ENCODE peak calls at places on chromosome 10, in eight cellular contexts. One of them, this sample, is unnamed.

GRCh38 chr10:9707205-9707604 is 1310.5 kb upstream of the CELF2 start:
- DNase-seq in stimulated activated CD4-positive, alpha-beta T cell treated with anti-CD3 and anti-CD28 coated beads, Interleukin-1b, Interleukin-23, amount 100 ng/mL, for 24 hours: no peak
- DNase-seq in HS-27A: no peak
- DNase-seq in HFF-Myc: no peak
- DNase-seq in PC-9: no peak
- DNase-seq in naive thymus-derived CD8-positive, alpha-beta T cell: no peak
- DNase-seq in stimulated activated CD8-positive, alpha-beta memory T cell treated with anti-CD3 and anti-CD28 coated beads, Interleukin-7, amount 100 ng/mL, for 24 hours: no peak
- DNase-seq in activated CD4-positive, alpha-beta T cell treated with anti-CD3 and anti-CD28 coated beads, Interleukin-2, amount 50 U/mL, for 48 hours: no peak
- DNase-seq in this sample: no peak

GRCh38 chr10:72425133-72425532 is 70.4 kb upstream of the DNAJB12 start:
- DNase-seq in HS-27A: no peak
- DNase-seq in stimulated activated CD8-positive, alpha-beta memory T cell treated with anti-CD3 and anti-CD28 coated beads, Interleukin-7, amount 100 ng/mL, for 24 hours: no peak
- DNase-seq in stimulated activated CD4-positive, alpha-beta T cell treated with anti-CD3 and anti-CD28 coated beads, Interleukin-1b, Interleukin-23, amount 100 ng/mL, for 24 hours: no peak
- DNase-seq in PC-9: no peak
- DNase-seq in naive thymus-derived CD8-positive, alpha-beta T cell: no peak
- DNase-seq in activated CD4-positive, alpha-beta T cell treated with anti-CD3 and anti-CD28 coated beads, Interleukin-2, amount 50 U/mL, for 48 hours: no peak
- DNase-seq in HFF-Myc: no peak
- DNase-seq in this sample: no peak

GRCh38 chr10:83518779-83519178 is 620.5 kb upstream of the GHITM start:
- DNase-seq in stimulated activated CD4-positive, alpha-beta T cell treated with anti-CD3 and anti-CD28 coated beads, Interleukin-1b, Interleukin-23, amount 100 ng/mL, for 24 hours: no peak
- DNase-seq in activated CD4-positive, alpha-beta T cell treated with anti-CD3 and anti-CD28 coated beads, Interleukin-2, amount 50 U/mL, for 48 hours: no peak
- DNase-seq in PC-9: no peak
- DNase-seq in stimulated activated CD8-positive, alpha-beta memory T cell treated with anti-CD3 and anti-CD28 coated beads, Interleukin-7, amount 100 ng/mL, for 24 hours: no peak
- DNase-seq in HS-27A: no peak
- DNase-seq in HFF-Myc: no peak
- DNase-seq in naive thymus-derived CD8-positive, alpha-beta T cell: no peak
- DNase-seq in this sample: no peak

GRCh38 chr10:125802739-125803138 is 20.3 kb downstream of the UROS start:
- DNase-seq in stimulated activated CD4-positive, alpha-beta T cell treated with anti-CD3 and anti-CD28 coated beads, Interleukin-1b, Interleukin-23, amount 100 ng/mL, for 24 hours: no peak
- DNase-seq in stimulated activated CD8-positive, alpha-beta memory T cell treated with anti-CD3 and anti-CD28 coated beads, Interleukin-7, amount 100 ng/mL, for 24 hours: no peak
- DNase-seq in naive thymus-derived CD8-positive, alpha-beta T cell: no peak
- DNase-seq in HS-27A: no peak
- DNase-seq in HFF-Myc: no peak
- DNase-seq in PC-9: no peak
- DNase-seq in activated CD4-positive, alpha-beta T cell treated with anti-CD3 and anti-CD28 coated beads, Interleukin-2, amount 50 U/mL, for 48 hours: no peak
- DNase-seq in this sample: no peak

GRCh38 chr10:116836087-116836486 is 13.2 kb upstream of the ENO4 start:
- DNase-seq in stimulated activated CD4-positive, alpha-beta T cell treated with anti-CD3 and anti-CD28 coated beads, Interleukin-1b, Interleukin-23, amount 100 ng/mL, for 24 hours: no peak
- DNase-seq in naive thymus-derived CD8-positive, alpha-beta T cell: no peak
- DNase-seq in HS-27A: no peak
- DNase-seq in activated CD4-positive, alpha-beta T cell treated with anti-CD3 and anti-CD28 coated beads, Interleukin-2, amount 50 U/mL, for 48 hours: no peak
- DNase-seq in stimulated activated CD8-positive, alpha-beta memory T cell treated with anti-CD3 and anti-CD28 coated beads, Interleukin-7, amount 100 ng/mL, for 24 hours: no peak
- DNase-seq in HFF-Myc: no peak
- DNase-seq in PC-9: no peak
- DNase-seq in this sample: no peak

GRCh38 chr10:128694532-128694931 is 568.3 kb upstream of the MKI67 start:
- DNase-seq in stimulated activated CD4-positive, alpha-beta T cell treated with anti-CD3 and anti-CD28 coated beads, Interleukin-1b, Interleukin-23, amount 100 ng/mL, for 24 hours: no peak
- DNase-seq in naive thymus-derived CD8-positive, alpha-beta T cell: no peak
- DNase-seq in HFF-Myc: no peak
- DNase-seq in HS-27A: no peak
- DNase-seq in PC-9: no peak
- DNase-seq in stimulated activated CD8-positive, alpha-beta memory T cell treated with anti-CD3 and anti-CD28 coated beads, Interleukin-7, amount 100 ng/mL, for 24 hours: no peak
- DNase-seq in activated CD4-positive, alpha-beta T cell treated with anti-CD3 and anti-CD28 coated beads, Interleukin-2, amount 50 U/mL, for 48 hours: no peak
- DNase-seq in this sample: no peak

GRCh38 chr10:14414901-14415300 is 84.2 kb upstream of the FRMD4A start:
- DNase-seq in stimulated activated CD4-positive, alpha-beta T cell treated with anti-CD3 and anti-CD28 coated beads, Interleukin-1b, Interleukin-23, amount 100 ng/mL, for 24 hours: no peak
- DNase-seq in PC-9: no peak
- DNase-seq in HS-27A: no peak
- DNase-seq in HFF-Myc: no peak
- DNase-seq in activated CD4-positive, alpha-beta T cell treated with anti-CD3 and anti-CD28 coated beads, Interleukin-2, amount 50 U/mL, for 48 hours: no peak
- DNase-seq in naive thymus-derived CD8-positive, alpha-beta T cell: no peak
- DNase-seq in stimulated activated CD8-positive, alpha-beta memory T cell treated with anti-CD3 and anti-CD28 coated beads, Interleukin-7, amount 100 ng/mL, for 24 hours: no peak
- DNase-seq in this sample: no peak

GRCh38 chr10:33157108-33157507 is 177.4 kb downstream of the NRP1 start:
- DNase-seq in stimulated activated CD8-positive, alpha-beta memory T cell treated with anti-CD3 and anti-CD28 coated beads, Interleukin-7, amount 100 ng/mL, for 24 hours: no peak
- DNase-seq in HFF-Myc: no peak
- DNase-seq in PC-9: no peak
- DNase-seq in activated CD4-positive, alpha-beta T cell treated with anti-CD3 and anti-CD28 coated beads, Interleukin-2, amount 50 U/mL, for 48 hours: no peak
- DNase-seq in naive thymus-derived CD8-positive, alpha-beta T cell: no peak
- DNase-seq in stimulated activated CD4-positive, alpha-beta T cell treated with anti-CD3 and anti-CD28 coated beads, Interleukin-1b, Interleukin-23, amount 100 ng/mL, for 24 hours: no peak
- DNase-seq in HS-27A: peak; percentile 36
- DNase-seq in this sample: no peak

GRCh38 chr10:124494050-124494807 is 32.6 kb downstream of the LHPP start:
- DNase-seq in HFF-Myc: no peak
- DNase-seq in stimulated activated CD8-positive, alpha-beta memory T cell treated with anti-CD3 and anti-CD28 coated beads, Interleukin-7, amount 100 ng/mL, for 24 hours: no peak
- DNase-seq in PC-9: no peak
- DNase-seq in HS-27A: no peak
- DNase-seq in naive thymus-derived CD8-positive, alpha-beta T cell: no peak
- DNase-seq in activated CD4-positive, alpha-beta T cell treated with anti-CD3 and anti-CD28 coated beads, Interleukin-2, amount 50 U/mL, for 48 hours: no peak
- DNase-seq in stimulated activated CD4-positive, alpha-beta T cell treated with anti-CD3 and anti-CD28 coated beads, Interleukin-1b, Interleukin-23, amount 100 ng/mL, for 24 hours: no peak
- DNase-seq in this sample: no peak

GRCh38 chr10:103265712-103266329 is 11.1 kb upstream of the INA start:
- DNase-seq in naive thymus-derived CD8-positive, alpha-beta T cell: peak; percentile 67
- DNase-seq in HFF-Myc: no peak
- DNase-seq in PC-9: no peak
- DNase-seq in stimulated activated CD4-positive, alpha-beta T cell treated with anti-CD3 and anti-CD28 coated beads, Interleukin-1b, Interleukin-23, amount 100 ng/mL, for 24 hours: peak; percentile 13
- DNase-seq in stimulated activated CD8-positive, alpha-beta memory T cell treated with anti-CD3 and anti-CD28 coated beads, Interleukin-7, amount 100 ng/mL, for 24 hours: no peak
- DNase-seq in activated CD4-positive, alpha-beta T cell treated with anti-CD3 and anti-CD28 coated beads, Interleukin-2, amount 50 U/mL, for 48 hours: peak; percentile 52
- DNase-seq in HS-27A: no peak
- DNase-seq in this sample: no peak

GRCh38 chr10:98170249-98171117 is 36.0 kb downstream of the R3HCC1L start:
- DNase-seq in activated CD4-positive, alpha-beta T cell treated with anti-CD3 and anti-CD28 coated beads, Interleukin-2, amount 50 U/mL, for 48 hours: peak; percentile 24
- DNase-seq in HS-27A: no peak
- DNase-seq in PC-9: peak; percentile 27
- DNase-seq in HFF-Myc: peak; percentile 33
- DNase-seq in stimulated activated CD8-positive, alpha-beta memory T cell treated with anti-CD3 and anti-CD28 coated beads, Interleukin-7, amount 100 ng/mL, for 24 hours: no peak
- DNase-seq in stimulated activated CD4-positive, alpha-beta T cell treated with anti-CD3 and anti-CD28 coated beads, Interleukin-1b, Interleukin-23, amount 100 ng/mL, for 24 hours: no peak
- DNase-seq in naive thymus-derived CD8-positive, alpha-beta T cell: no peak
- DNase-seq in this sample: peak; percentile 14

GRCh38 chr10:73159038-73159648 is 8.7 kb downstream of the ECD start:
- DNase-seq in stimulated activated CD4-positive, alpha-beta T cell treated with anti-CD3 and anti-CD28 coated beads, Interleukin-1b, Interleukin-23, amount 100 ng/mL, for 24 hours: peak; percentile 13
- DNase-seq in activated CD4-positive, alpha-beta T cell treated with anti-CD3 and anti-CD28 coated beads, Interleukin-2, amount 50 U/mL, for 48 hours: peak; percentile 66
- DNase-seq in stimulated activated CD8-positive, alpha-beta memory T cell treated with anti-CD3 and anti-CD28 coated beads, Interleukin-7, amount 100 ng/mL, for 24 hours: no peak
- DNase-seq in naive thymus-derived CD8-positive, alpha-beta T cell: peak; percentile 78
- DNase-seq in PC-9: peak; percentile 38
- DNase-seq in HS-27A: no peak
- DNase-seq in HFF-Myc: no peak
- DNase-seq in this sample: peak; percentile 62

GRCh38 chr10:49108656-49109055 is 6.7 kb downstream of the VSTM4 start:
- DNase-seq in PC-9: no peak
- DNase-seq in stimulated activated CD8-positive, alpha-beta memory T cell treated with anti-CD3 and anti-CD28 coated beads, Interleukin-7, amount 100 ng/mL, for 24 hours: no peak
- DNase-seq in activated CD4-positive, alpha-beta T cell treated with anti-CD3 and anti-CD28 coated beads, Interleukin-2, amount 50 U/mL, for 48 hours: no peak
- DNase-seq in stimulated activated CD4-positive, alpha-beta T cell treated with anti-CD3 and anti-CD28 coated beads, Interleukin-1b, Interleukin-23, amount 100 ng/mL, for 24 hours: no peak
- DNase-seq in naive thymus-derived CD8-positive, alpha-beta T cell: no peak
- DNase-seq in HS-27A: no peak
- DNase-seq in HFF-Myc: no peak
- DNase-seq in this sample: peak; percentile 5

GRCh38 chr10:91406322-91406721 is 3.8 kb upstream of the HECTD2 start:
- DNase-seq in HS-27A: no peak
- DNase-seq in stimulated activated CD8-positive, alpha-beta memory T cell treated with anti-CD3 and anti-CD28 coated beads, Interleukin-7, amount 100 ng/mL, for 24 hours: no peak
- DNase-seq in naive thymus-derived CD8-positive, alpha-beta T cell: no peak
- DNase-seq in HFF-Myc: no peak
- DNase-seq in PC-9: no peak
- DNase-seq in activated CD4-positive, alpha-beta T cell treated with anti-CD3 and anti-CD28 coated beads, Interleukin-2, amount 50 U/mL, for 48 hours: no peak
- DNase-seq in stimulated activated CD4-positive, alpha-beta T cell treated with anti-CD3 and anti-CD28 coated beads, Interleukin-1b, Interleukin-23, amount 100 ng/mL, for 24 hours: no peak
- DNase-seq in this sample: no peak

GRCh38 chr10:109245821-109246220 is 677.5 kb downstream of the XPNPEP1 start:
- DNase-seq in HFF-Myc: no peak
- DNase-seq in activated CD4-positive, alpha-beta T cell treated with anti-CD3 and anti-CD28 coated beads, Interleukin-2, amount 50 U/mL, for 48 hours: no peak
- DNase-seq in HS-27A: no peak
- DNase-seq in stimulated activated CD4-positive, alpha-beta T cell treated with anti-CD3 and anti-CD28 coated beads, Interleukin-1b, Interleukin-23, amount 100 ng/mL, for 24 hours: no peak
- DNase-seq in stimulated activated CD8-positive, alpha-beta memory T cell treated with anti-CD3 and anti-CD28 coated beads, Interleukin-7, amount 100 ng/mL, for 24 hours: no peak
- DNase-seq in naive thymus-derived CD8-positive, alpha-beta T cell: no peak
- DNase-seq in PC-9: no peak
- DNase-seq in this sample: no peak

GRCh38 chr10:64648915-64649314 is 1127.7 kb downstream of the REEP3 start:
- DNase-seq in stimulated activated CD4-positive, alpha-beta T cell treated with anti-CD3 and anti-CD28 coated beads, Interleukin-1b, Interleukin-23, amount 100 ng/mL, for 24 hours: no peak
- DNase-seq in PC-9: no peak
- DNase-seq in stimulated activated CD8-positive, alpha-beta memory T cell treated with anti-CD3 and anti-CD28 coated beads, Interleukin-7, amount 100 ng/mL, for 24 hours: no peak
- DNase-seq in activated CD4-positive, alpha-beta T cell treated with anti-CD3 and anti-CD28 coated beads, Interleukin-2, amount 50 U/mL, for 48 hours: no peak
- DNase-seq in HFF-Myc: no peak
- DNase-seq in HS-27A: no peak
- DNase-seq in naive thymus-derived CD8-positive, alpha-beta T cell: no peak
- DNase-seq in this sample: no peak

GRCh38 chr10:98316156-98316555 is 48.2 kb upstream of the LOXL4 start:
- DNase-seq in HFF-Myc: no peak
- DNase-seq in stimulated activated CD4-positive, alpha-beta T cell treated with anti-CD3 and anti-CD28 coated beads, Interleukin-1b, Interleukin-23, amount 100 ng/mL, for 24 hours: no peak
- DNase-seq in HS-27A: no peak
- DNase-seq in naive thymus-derived CD8-positive, alpha-beta T cell: no peak
- DNase-seq in stimulated activated CD8-positive, alpha-beta memory T cell treated with anti-CD3 and anti-CD28 coated beads, Interleukin-7, amount 100 ng/mL, for 24 hours: no peak
- DNase-seq in PC-9: no peak
- DNase-seq in activated CD4-positive, alpha-beta T cell treated with anti-CD3 and anti-CD28 coated beads, Interleukin-2, amount 50 U/mL, for 48 hours: no peak
- DNase-seq in this sample: no peak

GRCh38 chr10:3418041-3418760 is 245.6 kb upstream of the PITRM1 start:
- DNase-seq in HFF-Myc: no peak
- DNase-seq in stimulated activated CD8-positive, alpha-beta memory T cell treated with anti-CD3 and anti-CD28 coated beads, Interleukin-7, amount 100 ng/mL, for 24 hours: no peak
- DNase-seq in stimulated activated CD4-positive, alpha-beta T cell treated with anti-CD3 and anti-CD28 coated beads, Interleukin-1b, Interleukin-23, amount 100 ng/mL, for 24 hours: no peak
- DNase-seq in PC-9: no peak
- DNase-seq in naive thymus-derived CD8-positive, alpha-beta T cell: no peak
- DNase-seq in HS-27A: no peak
- DNase-seq in activated CD4-positive, alpha-beta T cell treated with anti-CD3 and anti-CD28 coated beads, Interleukin-2, amount 50 U/mL, for 48 hours: no peak
- DNase-seq in this sample: no peak

GRCh38 chr10:33327750-33328149 is 6.7 kb downstream of the NRP1 start:
- DNase-seq in HS-27A: no peak
- DNase-seq in stimulated activated CD4-positive, alpha-beta T cell treated with anti-CD3 and anti-CD28 coated beads, Interleukin-1b, Interleukin-23, amount 100 ng/mL, for 24 hours: no peak
- DNase-seq in PC-9: no peak
- DNase-seq in activated CD4-positive, alpha-beta T cell treated with anti-CD3 and anti-CD28 coated beads, Interleukin-2, amount 50 U/mL, for 48 hours: no peak
- DNase-seq in HFF-Myc: no peak
- DNase-seq in stimulated activated CD8-positive, alpha-beta memory T cell treated with anti-CD3 and anti-CD28 coated beads, Interleukin-7, amount 100 ng/mL, for 24 hours: no peak
- DNase-seq in naive thymus-derived CD8-positive, alpha-beta T cell: no peak
- DNase-seq in this sample: no peak

GRCh38 chr10:112821042-112821441 is 129.0 kb upstream of the TCF7L2 start:
- DNase-seq in HS-27A: no peak
- DNase-seq in PC-9: no peak
- DNase-seq in stimulated activated CD8-positive, alpha-beta memory T cell treated with anti-CD3 and anti-CD28 coated beads, Interleukin-7, amount 100 ng/mL, for 24 hours: no peak
- DNase-seq in HFF-Myc: no peak
- DNase-seq in activated CD4-positive, alpha-beta T cell treated with anti-CD3 and anti-CD28 coated beads, Interleukin-2, amount 50 U/mL, for 48 hours: no peak
- DNase-seq in naive thymus-derived CD8-positive, alpha-beta T cell: no peak
- DNase-seq in stimulated activated CD4-positive, alpha-beta T cell treated with anti-CD3 and anti-CD28 coated beads, Interleukin-1b, Interleukin-23, amount 100 ng/mL, for 24 hours: no peak
- DNase-seq in this sample: no peak

GRCh38 chr10:119282446-119282845 is 75.1 kb downstream of the GRK5 start:
- DNase-seq in activated CD4-positive, alpha-beta T cell treated with anti-CD3 and anti-CD28 coated beads, Interleukin-2, amount 50 U/mL, for 48 hours: no peak
- DNase-seq in stimulated activated CD4-positive, alpha-beta T cell treated with anti-CD3 and anti-CD28 coated beads, Interleukin-1b, Interleukin-23, amount 100 ng/mL, for 24 hours: no peak
- DNase-seq in naive thymus-derived CD8-positive, alpha-beta T cell: no peak
- DNase-seq in HFF-Myc: no peak
- DNase-seq in stimulated activated CD8-positive, alpha-beta memory T cell treated with anti-CD3 and anti-CD28 coated beads, Interleukin-7, amount 100 ng/mL, for 24 hours: no peak
- DNase-seq in PC-9: no peak
- DNase-seq in HS-27A: no peak
- DNase-seq in this sample: no peak

GRCh38 chr10:44619975-44620374 is 235.1 kb upstream of the CXCL12 start:
- DNase-seq in activated CD4-positive, alpha-beta T cell treated with anti-CD3 and anti-CD28 coated beads, Interleukin-2, amount 50 U/mL, for 48 hours: no peak
- DNase-seq in naive thymus-derived CD8-positive, alpha-beta T cell: no peak
- DNase-seq in HS-27A: no peak
- DNase-seq in stimulated activated CD4-positive, alpha-beta T cell treated with anti-CD3 and anti-CD28 coated beads, Interleukin-1b, Interleukin-23, amount 100 ng/mL, for 24 hours: no peak
- DNase-seq in PC-9: no peak
- DNase-seq in HFF-Myc: no peak
- DNase-seq in stimulated activated CD8-positive, alpha-beta memory T cell treated with anti-CD3 and anti-CD28 coated beads, Interleukin-7, amount 100 ng/mL, for 24 hours: no peak
- DNase-seq in this sample: no peak

GRCh38 chr10:70052462-70053211 is at the start of gene MACROH2A2:
- DNase-seq in PC-9: no peak
- DNase-seq in stimulated activated CD8-positive, alpha-beta memory T cell treated with anti-CD3 and anti-CD28 coated beads, Interleukin-7, amount 100 ng/mL, for 24 hours: no peak
- DNase-seq in HS-27A: no peak
- DNase-seq in activated CD4-positive, alpha-beta T cell treated with anti-CD3 and anti-CD28 coated beads, Interleukin-2, amount 50 U/mL, for 48 hours: peak; percentile 49
- DNase-seq in naive thymus-derived CD8-positive, alpha-beta T cell: no peak
- DNase-seq in HFF-Myc: no peak
- DNase-seq in stimulated activated CD4-positive, alpha-beta T cell treated with anti-CD3 and anti-CD28 coated beads, Interleukin-1b, Interleukin-23, amount 100 ng/mL, for 24 hours: no peak
- DNase-seq in this sample: no peak

GRCh38 chr10:27679996-27680395 is 65.6 kb downstream of the MKX start:
- DNase-seq in naive thymus-derived CD8-positive, alpha-beta T cell: no peak
- DNase-seq in PC-9: no peak
- DNase-seq in HFF-Myc: no peak
- DNase-seq in stimulated activated CD4-positive, alpha-beta T cell treated with anti-CD3 and anti-CD28 coated beads, Interleukin-1b, Interleukin-23, amount 100 ng/mL, for 24 hours: no peak
- DNase-seq in HS-27A: no peak
- DNase-seq in activated CD4-positive, alpha-beta T cell treated with anti-CD3 and anti-CD28 coated beads, Interleukin-2, amount 50 U/mL, for 48 hours: no peak
- DNase-seq in stimulated activated CD8-positive, alpha-beta memory T cell treated with anti-CD3 and anti-CD28 coated beads, Interleukin-7, amount 100 ng/mL, for 24 hours: no peak
- DNase-seq in this sample: no peak

GRCh38 chr10:131803863-131804425 is 96.9 kb upstream of the PPP2R2D start:
- DNase-seq in PC-9: no peak
- DNase-seq in activated CD4-positive, alpha-beta T cell treated with anti-CD3 and anti-CD28 coated beads, Interleukin-2, amount 50 U/mL, for 48 hours: no peak
- DNase-seq in HFF-Myc: no peak
- DNase-seq in stimulated activated CD4-positive, alpha-beta T cell treated with anti-CD3 and anti-CD28 coated beads, Interleukin-1b, Interleukin-23, amount 100 ng/mL, for 24 hours: no peak
- DNase-seq in stimulated activated CD8-positive, alpha-beta memory T cell treated with anti-CD3 and anti-CD28 coated beads, Interleukin-7, amount 100 ng/mL, for 24 hours: no peak
- DNase-seq in HS-27A: no peak
- DNase-seq in naive thymus-derived CD8-positive, alpha-beta T cell: no peak
- DNase-seq in this sample: no peak

GRCh38 chr10:48903151-48903550 is 36.5 kb downstream of the LRRC18 start:
- DNase-seq in activated CD4-positive, alpha-beta T cell treated with anti-CD3 and anti-CD28 coated beads, Interleukin-2, amount 50 U/mL, for 48 hours: no peak
- DNase-seq in HS-27A: no peak
- DNase-seq in PC-9: no peak
- DNase-seq in stimulated activated CD8-positive, alpha-beta memory T cell treated with anti-CD3 and anti-CD28 coated beads, Interleukin-7, amount 100 ng/mL, for 24 hours: no peak
- DNase-seq in stimulated activated CD4-positive, alpha-beta T cell treated with anti-CD3 and anti-CD28 coated beads, Interleukin-1b, Interleukin-23, amount 100 ng/mL, for 24 hours: no peak
- DNase-seq in HFF-Myc: no peak
- DNase-seq in naive thymus-derived CD8-positive, alpha-beta T cell: no peak
- DNase-seq in this sample: no peak

GRCh38 chr10:94218496-94219183 is 144.1 kb downstream of the NOC3L start:
- DNase-seq in naive thymus-derived CD8-positive, alpha-beta T cell: no peak
- DNase-seq in PC-9: no peak
- DNase-seq in HFF-Myc: no peak
- DNase-seq in HS-27A: no peak
- DNase-seq in stimulated activated CD8-positive, alpha-beta memory T cell treated with anti-CD3 and anti-CD28 coated beads, Interleukin-7, amount 100 ng/mL, for 24 hours: no peak
- DNase-seq in stimulated activated CD4-positive, alpha-beta T cell treated with anti-CD3 and anti-CD28 coated beads, Interleukin-1b, Interleukin-23, amount 100 ng/mL, for 24 hours: no peak
- DNase-seq in activated CD4-positive, alpha-beta T cell treated with anti-CD3 and anti-CD28 coated beads, Interleukin-2, amount 50 U/mL, for 48 hours: no peak
- DNase-seq in this sample: no peak

GRCh38 chr10:110392860-110393732 is 88.4 kb upstream of the SMNDC1 start:
- DNase-seq in PC-9: no peak
- DNase-seq in activated CD4-positive, alpha-beta T cell treated with anti-CD3 and anti-CD28 coated beads, Interleukin-2, amount 50 U/mL, for 48 hours: no peak
- DNase-seq in stimulated activated CD4-positive, alpha-beta T cell treated with anti-CD3 and anti-CD28 coated beads, Interleukin-1b, Interleukin-23, amount 100 ng/mL, for 24 hours: no peak
- DNase-seq in HFF-Myc: peak; percentile 42
- DNase-seq in stimulated activated CD8-positive, alpha-beta memory T cell treated with anti-CD3 and anti-CD28 coated beads, Interleukin-7, amount 100 ng/mL, for 24 hours: no peak
- DNase-seq in HS-27A: no peak
- DNase-seq in naive thymus-derived CD8-positive, alpha-beta T cell: no peak
- DNase-seq in this sample: no peak

GRCh38 chr10:3783313-3783689 is 1.7 kb downstream of the KLF6 start:
- DNase-seq in PC-9: peak; percentile 43
- DNase-seq in HS-27A: no peak
- DNase-seq in HFF-Myc: no peak
- DNase-seq in naive thymus-derived CD8-positive, alpha-beta T cell: peak; percentile 86
- DNase-seq in stimulated activated CD8-positive, alpha-beta memory T cell treated with anti-CD3 and anti-CD28 coated beads, Interleukin-7, amount 100 ng/mL, for 24 hours: no peak
- DNase-seq in activated CD4-positive, alpha-beta T cell treated with anti-CD3 and anti-CD28 coated beads, Interleukin-2, amount 50 U/mL, for 48 hours: peak; percentile 79
- DNase-seq in stimulated activated CD4-positive, alpha-beta T cell treated with anti-CD3 and anti-CD28 coated beads, Interleukin-1b, Interleukin-23, amount 100 ng/mL, for 24 hours: no peak
- DNase-seq in this sample: no peak